ENCODE peak calls at places on chromosome 4, in nine cellular contexts. Z is stomach, T is H9, I is lower lobe of right lung, Y is left ventricle myocardium inferior, M is right atrium auricular region, D is mucosa of descending colon, U is cardiac muscle cell, H is esophagus squamous epithelium. R is an unnamed sample. For H3K4me1, the result is how much of the 10 kb centered on the place peaks cover.

GRCh38 chr4:176885224-176885623 is 92.5 kb upstream of the VEGFC start:
- DNase-seq in Z (no peak), T (no peak), I (no peak), Y (no peak), M (no peak), D (no peak), U (no peak), H (no peak), R (no peak)

GRCh38 chr4:11954093-11954492 is 525.4 kb upstream of the HS3ST1 start:
- DNase-seq in Z (no peak), T (no peak), I (no peak), Y (no peak), M (no peak), D (no peak), U (peak), H (no peak), R (no peak)

GRCh38 chr4:21801661-21802355 is 146.8 kb downstream of the KCNIP4 start:
- DNase-seq in Z (no peak), T (no peak), I (no peak), Y (no peak), M (no peak), D (no peak), U (peak), H (no peak), R (no peak)

GRCh38 chr4:1318046-1318375 is 28.3 kb downstream of the MAEA start:
- DNase-seq in Z (no peak), T (no peak), I (no peak), Y (peak), M (no peak), D (no peak), U (no peak), H (no peak), R (peak)

GRCh38 chr4:47372561-47372960 is 90.9 kb downstream of the COMMD8 start:
- DNase-seq in Z (no peak), T (no peak), I (no peak), Y (no peak), M (no peak), D (no peak), U (no peak), H (no peak), R (no peak)

GRCh38 chr4:124111922-124112321 is 600.6 kb downstream of the ANKRD50 start:
- DNase-seq in Z (no peak), T (peak), I (no peak), Y (no peak), M (no peak), D (no peak), U (peak), H (no peak), R (no peak)

GRCh38 chr4:157713342-157713741 is 459.5 kb downstream of the GASK1B start:
- DNase-seq in Z (no peak), T (no peak), I (no peak), Y (no peak), M (no peak), D (no peak), U (no peak), H (no peak), R (no peak)

GRCh38 chr4:85039526-85039925 is 73.0 kb upstream of the WDFY3 start:
- DNase-seq in Z (no peak), T (no peak), I (no peak), Y (no peak), M (no peak), D (no peak), U (peak), H (no peak), R (no peak)

GRCh38 chr4:172095161-172095560 is 282.0 kb downstream of the GALNTL6 start:
- DNase-seq in Z (no peak), T (no peak), I (no peak), Y (no peak), M (no peak), D (no peak), U (no peak), H (no peak), R (no peak)

GRCh38 chr4:87405421-87405820 is 14.4 kb upstream of the HSD17B11 start:
- DNase-seq in Z (no peak), T (no peak), I (no peak), Y (no peak), M (no peak), D (no peak), U (no peak), H (no peak), R (no peak)

GRCh38 chr4:152540293-152540674 is 4.4 kb upstream of the FBXW7 start:
- DNase-seq in Z (no peak), T (peak), I (no peak), Y (no peak), M (no peak), D (no peak), U (no peak), H (no peak), R (no peak)

GRCh38 chr4:77579406-77580076 is 26.1 kb upstream of the CXCL13 start:
- DNase-seq in Z (no peak), T (no peak), I (no peak), Y (no peak), M (no peak), D (no peak), U (peak), H (no peak), R (no peak)

GRCh38 chr4:24734511-24734910 is 60.9 kb upstream of the SOD3 start:
- DNase-seq in Z (no peak), T (no peak), I (no peak), Y (no peak), M (no peak), D (no peak), U (peak), H (no peak), R (no peak)

GRCh38 chr4:26343041-26343403 is 22.2 kb downstream of the RBPJ start:
- DNase-seq in Z (no peak), T (no peak), I (no peak), Y (no peak), M (no peak), D (no peak), U (peak), H (no peak), R (no peak)

GRCh38 chr4:8648296-8648695 is 55.7 kb downstream of the CPZ start:
- DNase-seq in Z (peak), T (no peak), I (no peak), Y (no peak), M (no peak), D (no peak), U (no peak), H (no peak), R (no peak)

GRCh38 chr4:8922481-8922880 is 50.8 kb upstream of the HMX1 start:
- DNase-seq in Z (peak), T (no peak), I (no peak), Y (no peak), M (peak), D (no peak), U (no peak), H (no peak), R (no peak)

GRCh38 chr4:7573692-7574091 is 139.0 kb upstream of the PSAPL1 start:
- DNase-seq in Z (no peak), T (no peak), I (no peak), Y (no peak), M (no peak), D (no peak), U (no peak), H (no peak), R (no peak)

GRCh38 chr4:93359609-93360008 is 468.9 kb upstream of the ATOH1 start:
- DNase-seq in Z (no peak), T (no peak), I (no peak), Y (no peak), M (no peak), D (no peak), U (no peak), H (no peak), R (no peak)

GRCh38 chr4:38782452-38783108 is at the start of gene TLR10:
- DNase-seq in Z (peak), T (peak), I (no peak), Y (no peak), M (no peak), D (no peak), U (peak), H (peak), R (no peak)

GRCh38 chr4:77600521-77601451 is 4.8 kb upstream of the CXCL13 start:
- DNase-seq in Z (peak), T (peak), I (no peak), Y (no peak), M (no peak), D (no peak), U (peak), H (no peak), R (no peak)

GRCh38 chr4:8730681-8731080 is 138.1 kb downstream of the CPZ start:
- DNase-seq in Z (peak), T (no peak), I (peak), Y (no peak), M (no peak), D (no peak), U (no peak), H (no peak), R (no peak)

GRCh38 chr4:54433686-54434085 is 204.6 kb downstream of the PDGFRA start:
- DNase-seq in Z (no peak), T (peak), I (no peak), Y (no peak), M (no peak), D (no peak), U (peak), H (no peak), R (no peak)

GRCh38 chr4:6391852-6392188 is 80.6 kb downstream of the PPP2R2C start:
- DNase-seq in Z (no peak), T (no peak), I (no peak), Y (no peak), M (no peak), D (no peak), U (no peak), H (no peak), R (no peak)

GRCh38 chr4:8155048-8155447 is 3.6 kb downstream of the ABLIM2 start:
- DNase-seq in Z (no peak), T (no peak), I (no peak), Y (no peak), M (no peak), D (no peak), U (no peak), H (no peak), R (no peak)

GRCh38 chr4:59945277-59945676 is 1254.8 kb upstream of the ADGRL3 start:
- DNase-seq in Z (no peak), T (no peak), I (no peak), Y (no peak), M (no peak), D (no peak), U (no peak), H (no peak), R (no peak)

GRCh38 chr4:147110968-147111367 is 165.3 kb upstream of the TTC29 start:
- DNase-seq in Z (no peak), T (no peak), I (no peak), Y (no peak), M (no peak), D (no peak), U (peak), H (no peak), R (no peak)

GRCh38 chr4:182073278-182073677 is 169.9 kb upstream of the TENM3 start:
- DNase-seq in Z (no peak), T (no peak), I (no peak), Y (no peak), M (no peak), D (no peak), U (no peak), H (no peak), R (no peak)

GRCh38 chr4:17957689-17958088 is 63.9 kb downstream of the LCORL start:
- DNase-seq in Z (no peak), T (no peak), I (no peak), Y (no peak), M (no peak), D (no peak), U (peak), H (no peak), R (no peak)

GRCh38 chr4:70718811-70719604 is 2.8 kb upstream of the RUFY3 start:
- DNase-seq in Z (no peak), T (no peak), I (no peak), Y (no peak), M (no peak), D (no peak), U (peak), H (no peak), R (no peak)

GRCh38 chr4:159764343-159764952 is 661.6 kb downstream of the RAPGEF2 start:
- DNase-seq in Z (no peak), T (no peak), I (no peak), Y (no peak), M (no peak), D (no peak), U (peak), H (no peak), R (no peak)

GRCh38 chr4:183142566-183143545 is 43.8 kb downstream of the WWC2 start:
- DNase-seq in Z (peak), T (no peak), I (no peak), Y (peak), M (no peak), D (no peak), U (peak), H (no peak), R (peak)

GRCh38 chr4:128220286-128221235 is 67.1 kb downstream of the PGRMC2 start:
- DNase-seq in Z (no peak), T (no peak), I (no peak), Y (no peak), M (no peak), D (no peak), U (peak), H (no peak), R (no peak)

GRCh38 chr4:73870778-73871177 is 1.6 kb downstream of the CXCL1 start:
- DNase-seq in Z (no peak), T (no peak), I (no peak), Y (no peak), M (no peak), D (no peak), U (peak), H (no peak), R (no peak)

GRCh38 chr4:121898150-121898549 is 27.9 kb upstream of the BBS7 start:
- DNase-seq in Z (no peak), T (no peak), I (no peak), Y (no peak), M (no peak), D (peak), U (no peak), H (no peak), R (no peak)

GRCh38 chr4:124783847-124784246 is 71.3 kb upstream of the ANKRD50 start:
- DNase-seq in Z (no peak), T (no peak), I (no peak), Y (no peak), M (no peak), D (no peak), U (no peak), H (no peak), R (no peak)

GRCh38 chr4:65719635-65720034 is 49.3 kb upstream of the EPHA5 start:
- DNase-seq in Z (no peak), T (no peak), I (no peak), Y (no peak), M (no peak), D (no peak), U (no peak), H (no peak), R (no peak)
- H3K4me1 ChIP-seq in Z (under half), T (under half), I (under half), Y (under half), M (under half), D (under half), U (under half), H (under half), R (under half)

DNA sequence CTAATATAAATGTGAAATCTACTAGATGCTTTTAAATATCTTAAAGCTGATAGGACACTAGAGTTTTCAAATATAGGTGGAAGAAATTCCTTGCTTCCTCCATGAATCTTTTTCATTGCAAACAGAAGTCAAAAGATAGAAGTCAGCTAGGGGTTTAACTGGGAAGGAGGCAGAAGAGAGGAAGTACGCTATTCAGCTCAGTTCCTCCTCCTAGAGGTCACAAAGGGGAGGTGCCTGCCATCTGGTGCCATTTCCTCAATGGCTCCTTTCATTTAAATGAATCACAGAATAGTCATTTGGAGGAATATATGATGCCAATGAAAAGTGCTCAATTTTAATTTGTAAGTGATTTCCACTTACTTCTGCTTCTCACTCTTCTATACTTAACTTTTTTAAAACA is 8.5 kb downstream of the COL25A1 start:
- DNase-seq in Z (no peak), T (peak), I (no peak), Y (no peak), M (no peak), D (no peak), U (peak), H (no peak), R (no peak)
- TF ChIP-seq CTCF in Z (no peak), T (peak), I (peak), Y (peak), M (no peak), D (no peak), U (peak), H (no peak), R (peak)

DNA sequence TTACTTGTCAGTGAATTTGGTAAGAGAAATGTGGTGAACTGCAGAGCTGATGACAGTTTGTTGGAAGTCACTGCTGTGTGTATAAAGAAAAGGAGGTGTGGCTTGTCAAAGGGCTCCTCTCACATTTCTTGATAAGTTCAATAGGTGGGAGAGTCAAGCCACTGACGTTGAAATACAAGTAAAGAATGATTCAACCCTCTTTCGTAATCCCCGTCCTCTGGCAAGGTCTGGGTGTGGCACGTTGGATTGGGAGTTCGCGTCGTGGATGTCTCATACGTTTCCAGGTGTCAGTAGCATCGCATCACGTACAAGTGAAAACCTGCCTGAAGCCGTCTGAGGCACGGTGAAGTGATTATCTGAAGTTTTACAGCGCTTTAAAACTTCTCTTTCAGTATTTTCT is 76.4 kb downstream of the EGF start:
- DNase-seq in Z (no peak), T (no peak), I (no peak), Y (no peak), M (no peak), D (no peak), U (peak), H (no peak), R (peak)
- H3K4me1 ChIP-seq in Z (under half), T (under half), I (under half), Y (under half), M (under half), D (under half), U (under half), H (half or more), R (under half)

GRCh38 chr4:154376461-154376860 is 115.1 kb downstream of the DCHS2 start:
- DNase-seq in Z (no peak), T (no peak), I (no peak), Y (no peak), M (no peak), D (no peak), U (no peak), H (no peak), R (no peak)
- TF ChIP-seq CTCF in Z (no peak), T (no peak), I (no peak), Y (no peak), M (no peak), D (no peak), U (no peak), H (no peak), R (no peak)